ENCODE peak calls at places on chromosomes 6 and 20, in four cellular contexts. Z is activated CD4-positive, alpha-beta T cell treated with anti-CD3 and anti-CD28 coated beads, Interleukin-2, amount 50 U/mL, for 1 hour; M is Calu3; L is EL. F is an unnamed sample.

GRCh38 chr6:113591896-113592827 is 265.0 kb upstream of the MARCKS start:
- DNase-seq in Z (no peak), M (no peak), L (no peak), F (no peak)

GRCh38 chr20:63940071-63940471 is 16.1 kb downstream of the UCKL1 start:
- DNase-seq in Z (no peak), M (no peak), L (no peak), F (peak)

GRCh38 chr6:143107440-143107839 is 46.8 kb downstream of the AIG1 start:
- DNase-seq in Z (no peak), M (no peak), L (no peak), F (no peak)

GRCh38 chr20:10467985-10468845 is 33.1 kb downstream of the SLX4IP start:
- DNase-seq in Z (no peak), M (no peak), L (peak), F (no peak)

GRCh38 chr6:109381007-109381746 is 1.1 kb downstream of the CD164 start:
- DNase-seq in Z (no peak), M (no peak), L (peak), F (no peak)

GRCh38 chr20:2301164-2301622 is 5.4 kb downstream of the TGM3 start:
- DNase-seq in Z (no peak), M (no peak), L (peak), F (peak)

GRCh38 chr6:107368471-107368870 is 90.9 kb downstream of the PDSS2 start:
- DNase-seq in Z (no peak), M (no peak), L (no peak), F (no peak)

GRCh38 chr6:3747100-3747737 is 4.3 kb downstream of the PXDC1 start:
- DNase-seq in Z (no peak), M (no peak), L (no peak), F (no peak)

GRCh38 chr6:29676981-29677601 is 3.9 kb downstream of the ZFP57 start:
- DNase-seq in Z (no peak), M (peak), L (peak), F (no peak)

GRCh38 chr6:119076173-119076965 is 2.1 kb downstream of the FAM184A start:
- DNase-seq in Z (no peak), M (no peak), L (no peak), F (no peak)

GRCh38 chr20:61521680-61522420 is 269.8 kb downstream of the CDH4 start:
- DNase-seq in Z (no peak), M (no peak), L (no peak), F (no peak)

GRCh38 chr6:53917464-53917842 is 122.6 kb downstream of the LRRC1 start:
- DNase-seq in Z (no peak), M (no peak), L (no peak), F (no peak)

GRCh38 chr6:137767931-137768690 is 98.9 kb upstream of the TNFAIP3 start:
- DNase-seq in Z (no peak), M (no peak), L (peak), F (peak)

GRCh38 chr20:36267605-36268500 is 31.6 kb downstream of the AAR2 start:
- DNase-seq in Z (no peak), M (no peak), L (no peak), F (no peak)

GRCh38 chr20:44861547-44862006 is 23.9 kb upstream of the YWHAB start:
- DNase-seq in Z (no peak), M (no peak), L (peak), F (no peak)

GRCh38 chr20:51046021-51046985 is 23.4 kb upstream of the KCNG1 start:
- DNase-seq in Z (no peak), M (no peak), L (no peak), F (no peak)

GRCh38 chr6:90386796-90387390 is 90.2 kb upstream of the BACH2 start:
- DNase-seq in Z (no peak), M (no peak), L (no peak), F (no peak)

GRCh38 chr20:25031241-25031640 is 26.7 kb downstream of the ACSS1 start:
- DNase-seq in Z (no peak), M (no peak), L (no peak), F (no peak)

F was measured in GM06990.